ENCODE peak calls at places on chromosomes 1 and 21, in four cellular contexts. A, Z, C and R are unnamed samples.

GRCh38 chr1:159826436-159827101 is at the start of gene SLAMF8:
- DNase-seq in A (peak; percentile 15), Z (peak; percentile 58), C (peak; percentile 76), R (peak; percentile 44)

GRCh38 chr1:3956527-3957170 is 56.6 kb upstream of the C1orf174 start:
- DNase-seq in A (no peak), Z (no peak), C (no peak), R (no peak)

GRCh38 chr1:113692824-113693431 is 66.4 kb downstream of the PHTF1 start:
- DNase-seq in A (no peak), Z (no peak), C (no peak), R (no peak)

GRCh38 chr1:66350001-66350547 is 183.9 kb upstream of the SGIP1 start:
- DNase-seq in A (no peak), Z (peak; percentile 47), C (peak; percentile 80), R (no peak)

GRCh38 chr1:108643492-108644333 is 17.2 kb downstream of the HENMT1 start:
- DNase-seq in A (peak; percentile 32), Z (peak; percentile 73), C (peak; percentile 71), R (peak; percentile 65)

GRCh38 chr1:179953974-179954493 is 576 bp upstream of the CEP350 start:
- DNase-seq in A (peak; percentile 25), Z (no peak), C (peak; percentile 54), R (no peak)

GRCh38 chr1:156894711-156895407 is 1.3 kb downstream of the PEAR1 start:
- DNase-seq in A (no peak), Z (no peak), C (no peak), R (no peak)

GRCh38 chr1:230068952-230069684 is 2.1 kb downstream of the GALNT2 start:
- DNase-seq in A (no peak), Z (peak; percentile 43), C (peak; percentile 37), R (peak; percentile 40)

GRCh38 chr1:97827887-97828286 is 92.9 kb downstream of the DPYD start:
- DNase-seq in A (no peak), Z (no peak), C (peak; percentile 12), R (no peak)

GRCh38 chr1:61050541-61051454 is 31.6 kb upstream of the NFIA start:
- DNase-seq in A (no peak), Z (no peak), C (no peak), R (peak; percentile 66)

GRCh38 chr1:155706101-155706619 is 17.3 kb downstream of the DAP3 start:
- DNase-seq in A (no peak), Z (peak; percentile 49), C (no peak), R (no peak)

GRCh38 chr1:11059990-11060948 is at the start of gene SRM:
- DNase-seq in A (peak; percentile 85), Z (peak; percentile 90), C (peak; percentile 89), R (peak; percentile 89)

GRCh38 chr1:239125888-239126287 is 260.5 kb upstream of the CHRM3 start:
- DNase-seq in A (no peak), Z (no peak), C (no peak), R (no peak)

GRCh38 chr1:192538407-192539311 is 36.9 kb upstream of the RGS1 start:
- DNase-seq in A (no peak), Z (peak; percentile 55), C (peak; percentile 53), R (no peak)

GRCh38 chr1:111965781-111966453 is 23.6 kb downstream of the KCND3 start:
- DNase-seq in A (no peak), Z (no peak), C (no peak), R (no peak)

GRCh38 chr21:15631342-15631741 is 98.4 kb upstream of the USP25 start:
- DNase-seq in A (no peak), Z (no peak), C (no peak), R (no peak)

GRCh38 chr1:85484264-85484663 is 19.3 kb upstream of the DDAH1 start:
- DNase-seq in A (no peak), Z (no peak), C (no peak), R (no peak)

GRCh38 chr21:37478821-37479220 is 112.2 kb downstream of the DYRK1A start:
- DNase-seq in A (no peak), Z (no peak), C (no peak), R (no peak)

GRCh38 chr1:205991237-205991636 is 12.0 kb downstream of the RAB7B start:
- DNase-seq in A (no peak), Z (no peak), C (no peak), R (no peak)

GRCh38 chr1:234870020-234870378 is 258.6 kb downstream of the TOMM20 start:
- DNase-seq in A (no peak), Z (no peak), C (no peak), R (no peak)

GRCh38 chr1:4106731-4107130 is 206.7 kb upstream of the C1orf174 start:
- DNase-seq in A (no peak), Z (no peak), C (no peak), R (no peak)

GRCh38 chr1:245256528-245256927 is 101.7 kb downstream of the KIF26B start:
- DNase-seq in A (no peak), Z (no peak), C (no peak), R (no peak)

GRCh38 chr1:224339422-224340033 is 9.6 kb upstream of the NVL start:
- DNase-seq in A (no peak), Z (no peak), C (no peak), R (no peak)

GRCh38 chr1:23984417-23985186 is 4.5 kb upstream of the SRSF10 start:
- DNase-seq in A (no peak), Z (peak; percentile 77), C (no peak), R (peak; percentile 40)

GRCh38 chr1:181779343-181779742 is 282.2 kb downstream of the ZNF648 start:
- DNase-seq in A (no peak), Z (no peak), C (no peak), R (no peak)

GRCh38 chr1:221284028-221284427 is 404.8 kb downstream of the HLX start:
- DNase-seq in A (no peak), Z (no peak), C (no peak), R (no peak)